ENCODE peak calls at places on chromosomes 6 and 20, in four cellular contexts. M is ovary, C is esophagus muscularis mucosa, G is stomach. X is an unnamed sample.

GRCh38 chr6:44043479-44044153 is 83.6 kb downstream of the MRPL14 start:
- DNase-seq in M (no peak), C (no peak), G (no peak), X (no peak)

GRCh38 chr6:134177236-134177635 is 124.8 kb upstream of the SLC2A12 start:
- DNase-seq in M (no peak), C (peak; percentile 84), G (no peak), X (no peak)

GRCh38 chr6:141354191-141354950 is 778.4 kb upstream of the GJE1 start:
- DNase-seq in M (no peak), C (no peak), G (no peak), X (no peak)

GRCh38 chr6:123323419-123324329 is 313.1 kb downstream of the TRDN start:
- DNase-seq in M (no peak), C (no peak), G (no peak), X (no peak)

GRCh38 chr6:169190144-169190584 is 63.5 kb downstream of the THBS2 start:
- DNase-seq in M (peak; percentile 87), C (peak; percentile 92), G (no peak), X (peak; percentile 61)

GRCh38 chr20:47659904-47660601 is 125.2 kb downstream of the SULF2 start:
- DNase-seq in M (no peak), C (no peak), G (no peak), X (no peak)

GRCh38 chr20:3932277-3933073 is 43.3 kb downstream of the PANK2 start:
- DNase-seq in M (no peak), C (no peak), G (no peak), X (no peak)

GRCh38 chr20:13791562-13792459 is 7.0 kb downstream of the NDUFAF5 start:
- DNase-seq in M (no peak), C (no peak), G (no peak), X (no peak)

GRCh38 chr20:15867899-15868298 is 705.3 kb downstream of the KIF16B start:
- DNase-seq in M (no peak), C (no peak), G (no peak), X (no peak)

GRCh38 chr6:167472876-167473275 is 148.0 kb downstream of the TTLL2 start:
- DNase-seq in M (no peak), C (no peak), G (no peak), X (no peak)

GRCh38 chr6:116011096-116011401 is 49.6 kb downstream of the FRK start:
- DNase-seq in M (no peak), C (no peak), G (no peak), X (no peak)

GRCh38 chr6:36912583-36912982 is 26.8 kb downstream of the C6orf89 start:
- DNase-seq in M (no peak), C (no peak), G (no peak), X (no peak)

GRCh38 chr20:17844549-17845298 is 123.9 kb downstream of the SNX5 start:
- DNase-seq in M (no peak), C (no peak), G (no peak), X (no peak)

GRCh38 chr20:37734228-37734980 is 40.6 kb downstream of the CTNNBL1 start:
- DNase-seq in M (no peak), C (no peak), G (no peak), X (no peak)

GRCh38 chr6:46888031-46888430 is 33.7 kb downstream of the ADGRF5 start:
- DNase-seq in M (no peak), C (no peak), G (no peak), X (no peak)

GRCh38 chr6:122709922-122710512 is 69.5 kb upstream of the FABP7 start:
- DNase-seq in M (no peak), C (no peak), G (no peak), X (no peak)

GRCh38 chr6:33192105-33192646 is at the start of gene COL11A2:
- DNase-seq in M (no peak), C (no peak), G (no peak), X (no peak)

GRCh38 chr20:62831361-62831788 is 14.5 kb downstream of the COL9A3 start:
- DNase-seq in M (no peak), C (no peak), G (peak; percentile 84), X (no peak)

GRCh38 chr20:53547664-53548239 is 45.9 kb downstream of the ZNF217 start:
- DNase-seq in M (no peak), C (no peak), G (peak; percentile 33), X (no peak)

GRCh38 chr6:13769655-13770053 is 44.7 kb downstream of the MCUR1 start:
- DNase-seq in M (no peak), C (no peak), G (peak; percentile 7), X (no peak)

GRCh38 chr6:27495386-27496135 is 22.7 kb upstream of the ZNF184 start:
- DNase-seq in M (peak; percentile 70), C (no peak), G (no peak), X (peak; percentile 59)

GRCh38 chr6:3501826-3502505 is 45.1 kb upstream of the SLC22A23 start:
- DNase-seq in M (no peak), C (no peak), G (no peak), X (no peak)

GRCh38 chr6:11730645-11731044 is 48.0 kb downstream of the ADTRP start:
- DNase-seq in M (no peak), C (no peak), G (no peak), X (no peak)

GRCh38 chr6:159103396-159104162 is 58.8 kb upstream of the TAGAP start:
- DNase-seq in M (no peak), C (no peak), G (no peak), X (no peak)

DNA sequence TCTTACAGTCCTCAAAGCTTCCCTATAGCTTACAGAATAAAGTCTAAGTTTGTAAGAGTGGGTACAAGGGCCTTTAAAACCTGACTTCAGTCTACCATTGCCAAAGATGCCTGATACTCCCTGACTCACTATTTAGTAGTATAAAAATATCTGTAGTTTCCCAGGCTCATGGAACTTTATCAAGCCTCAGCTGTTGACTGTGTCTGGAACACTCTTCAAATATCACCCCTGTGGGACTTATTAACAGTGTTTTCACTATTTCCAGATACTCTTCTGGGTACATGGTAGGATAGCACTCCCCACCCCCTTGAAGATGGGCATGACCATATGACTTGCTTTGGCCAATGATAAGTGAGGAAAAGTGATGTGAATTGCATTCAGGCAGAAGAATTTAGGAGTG is 105.3 kb upstream of the TENT5A start:
- DNase-seq in M (no peak), C (no peak), G (no peak), X (no peak)
- H3K27ac ChIP-seq in M (no peak overlapping the region), C (no peak overlapping the region), G (no peak overlapping the region), X (no peak overlapping the region)

GRCh38 chr6:25249133-25249532 is 30.0 kb upstream of the CARMIL1 start:
- DNase-seq in M (no peak), C (no peak), G (no peak), X (no peak)

GRCh38 chr6:25244865-25245264 is 34.3 kb upstream of the CARMIL1 start:
- DNase-seq in M (no peak), C (no peak), G (no peak), X (no peak)

GRCh38 chr6:25251426-25251825 is 27.7 kb upstream of the CARMIL1 start:
- DNase-seq in M (no peak), C (no peak), G (no peak), X (no peak)

GRCh38 chr6:25250878-25251277 is 28.3 kb upstream of the CARMIL1 start:
- DNase-seq in M (no peak), C (no peak), G (no peak), X (no peak)

DNA sequence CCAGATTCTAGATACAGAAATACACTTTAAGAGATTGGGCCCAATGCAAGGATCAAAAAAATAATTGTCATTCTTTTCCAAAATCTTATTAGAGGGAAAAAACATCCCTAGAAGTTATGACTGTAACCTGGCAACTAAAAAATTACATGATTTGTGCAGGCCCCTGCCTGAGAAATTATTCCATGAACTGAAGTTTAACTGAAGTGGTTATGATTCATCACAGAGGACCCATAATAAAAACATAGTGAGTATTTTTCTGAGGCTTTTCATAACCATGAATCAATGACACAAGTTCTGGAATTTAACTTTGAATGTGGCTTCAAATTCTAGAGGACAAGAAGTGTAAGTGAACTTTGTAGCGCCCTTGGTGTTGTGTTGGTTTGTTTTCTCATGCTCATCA is 31.1 kb upstream of the CARMIL1 start:
- DNase-seq in M (no peak), C (no peak), G (no peak), X (no peak)
- TF ChIP-seq EP300 in M (no peak), C (no peak), G (no peak), X (no peak)

GRCh38 chr20:34299925-34300806 is 3.0 kb downstream of the AHCY start:
- DNase-seq in M (no peak), C (no peak), G (no peak), X (no peak)

GRCh38 chr20:34300809-34301586 is 2.2 kb downstream of the AHCY start:
- DNase-seq in M (no peak), C (no peak), G (no peak), X (no peak)

GRCh38 chr20:34302312-34302722 is 838 bp downstream of the AHCY start:
- DNase-seq in M (no peak), C (no peak), G (no peak), X (no peak)

GRCh38 chr20:34301587-34302311 is 1.4 kb downstream of the AHCY start:
- DNase-seq in M (peak; percentile 43), C (no peak), G (no peak), X (no peak)

GRCh38 chr20:34302723-34303528 is at the start of gene AHCY:
- DNase-seq in M (peak; percentile 96), C (peak; percentile 99), G (peak; percentile 98), X (peak; percentile 92)
- TF ChIP-seq POLR2A in M (peak; percentile 63), C (peak; percentile 43), G (peak; percentile 27), X (peak; percentile 64)

GRCh38 chr6:15322781-15323536 is 77.1 kb downstream of the JARID2 start:
- DNase-seq in M (no peak), C (no peak), G (peak; percentile 47), X (no peak)
- H3K27ac ChIP-seq in M (no peak overlapping the region), C (no peak overlapping the region), G (peak overlapping the region; percentile 38), X (no peak overlapping the region)

GRCh38 chr20:61527626-61528025 is 275.6 kb downstream of the CDH4 start:
- DNase-seq in M (no peak), C (no peak), G (no peak), X (no peak)

GRCh38 chr20:61526907-61527306 is 274.8 kb downstream of the CDH4 start:
- DNase-seq in M (no peak), C (no peak), G (no peak), X (no peak)

GRCh38 chr20:61524956-61525666 is 273.1 kb downstream of the CDH4 start:
- DNase-seq in M (no peak), C (no peak), G (no peak), X (no peak)

GRCh38 chr20:61528591-61528990 is 276.5 kb downstream of the CDH4 start:
- DNase-seq in M (no peak), C (no peak), G (no peak), X (no peak)

DNA sequence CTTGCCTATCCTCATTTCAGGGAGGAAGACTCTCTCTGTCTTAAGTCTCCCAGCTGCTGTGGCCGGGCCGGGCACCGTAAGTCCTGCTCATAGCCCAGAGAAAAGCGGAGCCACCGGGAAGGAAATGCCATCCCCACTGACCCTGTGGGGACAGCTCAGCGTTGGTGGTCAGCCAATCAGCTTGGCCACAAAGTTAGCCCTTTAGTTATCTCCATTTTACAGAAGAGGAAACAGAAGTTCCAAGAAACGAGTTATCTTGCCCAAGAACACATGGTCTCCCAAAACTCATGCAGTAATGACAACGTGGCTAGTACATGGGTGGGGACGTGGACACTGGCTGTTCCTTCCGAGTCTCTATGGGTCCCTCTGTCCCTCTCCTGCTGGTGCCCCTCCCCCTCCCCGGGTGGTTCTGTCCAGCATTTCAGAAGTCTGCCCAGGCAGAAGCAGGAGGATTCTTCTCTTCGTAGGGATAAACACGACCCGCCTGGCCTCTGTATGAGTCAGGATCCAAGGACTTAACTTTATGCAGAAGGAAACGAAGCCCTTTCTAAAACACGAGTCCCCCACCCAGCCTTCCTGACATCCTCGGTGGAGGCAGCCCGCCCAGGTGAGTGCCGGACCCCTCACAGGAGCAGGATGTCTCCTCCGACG is 273.8 kb downstream of the CDH4 start:
- DNase-seq in M (no peak), C (no peak), G (no peak), X (no peak)
- TF ChIP-seq EP300 in M (no peak), C (no peak), G (no peak), X (no peak)

X was measured in tibial nerve.